ENCODE peak calls at places on chromosomes 4 and X, in four cellular contexts. U is stomach, N is germinal center, S is left ventricle myocardium inferior. W is an unnamed sample.

GRCh38 chr4:88728146-88728545 is 30.5 kb upstream of the NAP1L5 start:
- DNase-seq in U (no peak), N (no peak), S (no peak), W (no peak)

GRCh38 chrX:136586386-136586785 is 54.4 kb downstream of the VGLL1 start:
- DNase-seq in U (no peak), N (no peak), S (no peak), W (no peak)

GRCh38 chrX:110851780-110852179 is 56.2 kb upstream of the CHRDL1 start:
- DNase-seq in U (peak; percentile 46), N (no peak), S (no peak), W (no peak)

GRCh38 chrX:27728291-27728690 is 79.5 kb upstream of the MAGEB10 start:
- DNase-seq in U (no peak), N (no peak), S (no peak), W (peak; percentile 39)

GRCh38 chr4:85812776-85813175 is 337.8 kb downstream of the ARHGAP24 start:
- DNase-seq in U (no peak), N (no peak), S (no peak), W (no peak)

GRCh38 chr4:158202475-158202874 is 7.8 kb upstream of the TMEM144 start:
- DNase-seq in U (no peak), N (no peak), S (no peak), W (no peak)

GRCh38 chrX:104641176-104641575 is 75.2 kb downstream of the IL1RAPL2 start:
- DNase-seq in U (no peak), N (peak; percentile 1), S (no peak), W (no peak)

GRCh38 chrX:141638601-141639000 is 49.1 kb downstream of the SPANXA2 start:
- DNase-seq in U (no peak), N (no peak), S (no peak), W (no peak)

GRCh38 chr4:112550728-112551127 is 34.7 kb upstream of the NEUROG2 start:
- DNase-seq in U (no peak), N (no peak), S (no peak), W (no peak)

GRCh38 chrX:10017866-10018265 is 50.7 kb downstream of the CLDN34 start:
- DNase-seq in U (no peak), N (no peak), S (no peak), W (no peak)

GRCh38 chrX:15468036-15468435 is 25.1 kb downstream of the PIR start:
- DNase-seq in U (no peak), N (no peak), S (no peak), W (no peak)

GRCh38 chrX:40366661-40367060 is 214.1 kb upstream of the ATP6AP2 start:
- DNase-seq in U (no peak), N (no peak), S (no peak), W (no peak)

GRCh38 chr4:101169044-101170014 is 178.0 kb downstream of the PPP3CA start:
- DNase-seq in U (peak; percentile 53), N (peak; percentile 51), S (peak; percentile 35), W (peak; percentile 33)

GRCh38 chr4:113646456-113646809 is 115.1 kb downstream of the CAMK2D start:
- DNase-seq in U (no peak), N (no peak), S (no peak), W (no peak)

GRCh38 chr4:35124116-35124515 is 1120.2 kb downstream of the ARAP2 start:
- DNase-seq in U (no peak), N (no peak), S (no peak), W (no peak)

GRCh38 chr4:78673258-78673817 is 102.8 kb upstream of the BMP2K start:
- DNase-seq in U (no peak), N (peak; percentile 39), S (no peak), W (no peak)

GRCh38 chr4:6926681-6927478 is 17.3 kb downstream of the TBC1D14 start:
- DNase-seq in U (peak; percentile 62), N (no peak), S (peak; percentile 50), W (no peak)